ENCODE peak calls at places on chromosomes 6 and 20, in seven cellular contexts. One of them, this sample, is unnamed.
A peak's percentile ranks its signal among the peaks of the same experiment; 100 is the strongest.

GRCh38 chr20:44640522-44640921 is 11.0 kb downstream of the ADA start:
- DNase-seq in endothelial cell: no peak
- DNase-seq in K562: no peak
- DNase-seq in NCI-H1092: no peak
- DNase-seq in NCI-H1417: no peak
- DNase-seq in AG04449: no peak
- DNase-seq in activated T-helper 1 cell treated with anti-CD3 and anti-CD28 coated beads, Interleukin-2, amount 50 U/mL, for 16 hours: no peak
- DNase-seq in this sample: no peak

GRCh38 chr6:16392010-16392409 is 153.6 kb downstream of the GMPR start:
- DNase-seq in endothelial cell: no peak
- DNase-seq in K562: no peak
- DNase-seq in NCI-H1092: no peak
- DNase-seq in NCI-H1417: no peak
- DNase-seq in AG04449: no peak
- DNase-seq in activated T-helper 1 cell treated with anti-CD3 and anti-CD28 coated beads, Interleukin-2, amount 50 U/mL, for 16 hours: no peak
- DNase-seq in this sample: no peak

GRCh38 chr6:35024601-35025054 is 116.5 kb downstream of the TCP11 start:
- DNase-seq in endothelial cell: peak; percentile 53
- DNase-seq in K562: peak; percentile 60
- DNase-seq in NCI-H1092: peak; percentile 32
- DNase-seq in NCI-H1417: peak; percentile 56
- DNase-seq in AG04449: no peak
- DNase-seq in activated T-helper 1 cell treated with anti-CD3 and anti-CD28 coated beads, Interleukin-2, amount 50 U/mL, for 16 hours: no peak
- DNase-seq in this sample: peak; percentile 71

GRCh38 chr20:33393609-33394008 is 7.7 kb downstream of the CDK5RAP1 start:
- DNase-seq in endothelial cell: no peak
- DNase-seq in K562: no peak
- DNase-seq in NCI-H1092: no peak
- DNase-seq in NCI-H1417: no peak
- DNase-seq in AG04449: no peak
- DNase-seq in activated T-helper 1 cell treated with anti-CD3 and anti-CD28 coated beads, Interleukin-2, amount 50 U/mL, for 16 hours: no peak
- DNase-seq in this sample: no peak

GRCh38 chr20:61572789-61573188 is 320.7 kb downstream of the CDH4 start:
- DNase-seq in endothelial cell: no peak
- DNase-seq in K562: no peak
- DNase-seq in NCI-H1092: no peak
- DNase-seq in NCI-H1417: no peak
- DNase-seq in AG04449: no peak
- DNase-seq in activated T-helper 1 cell treated with anti-CD3 and anti-CD28 coated beads, Interleukin-2, amount 50 U/mL, for 16 hours: no peak
- DNase-seq in this sample: no peak

GRCh38 chr20:20519269-20519668 is 151.4 kb downstream of the INSM1 start:
- DNase-seq in endothelial cell: no peak
- DNase-seq in K562: no peak
- DNase-seq in NCI-H1092: no peak
- DNase-seq in NCI-H1417: no peak
- DNase-seq in AG04449: no peak
- DNase-seq in activated T-helper 1 cell treated with anti-CD3 and anti-CD28 coated beads, Interleukin-2, amount 50 U/mL, for 16 hours: no peak
- DNase-seq in this sample: no peak

GRCh38 chr6:56440551-56440981 is 193.2 kb upstream of the COL21A1 start:
- DNase-seq in endothelial cell: no peak
- DNase-seq in K562: no peak
- DNase-seq in NCI-H1092: no peak
- DNase-seq in NCI-H1417: no peak
- DNase-seq in AG04449: no peak
- DNase-seq in activated T-helper 1 cell treated with anti-CD3 and anti-CD28 coated beads, Interleukin-2, amount 50 U/mL, for 16 hours: no peak
- DNase-seq in this sample: no peak

GRCh38 chr6:28606424-28607391 is 81.0 kb downstream of the GPX5 start:
- DNase-seq in endothelial cell: peak; percentile 62
- DNase-seq in K562: peak; percentile 66
- DNase-seq in NCI-H1092: peak; percentile 81
- DNase-seq in NCI-H1417: peak; percentile 82
- DNase-seq in AG04449: no peak
- DNase-seq in activated T-helper 1 cell treated with anti-CD3 and anti-CD28 coated beads, Interleukin-2, amount 50 U/mL, for 16 hours: no peak
- DNase-seq in this sample: peak; percentile 94

GRCh38 chr6:129472239-129472638 is 237.7 kb downstream of the ARHGAP18 start:
- DNase-seq in endothelial cell: no peak
- DNase-seq in K562: no peak
- DNase-seq in NCI-H1092: no peak
- DNase-seq in NCI-H1417: no peak
- DNase-seq in AG04449: no peak
- DNase-seq in activated T-helper 1 cell treated with anti-CD3 and anti-CD28 coated beads, Interleukin-2, amount 50 U/mL, for 16 hours: no peak
- DNase-seq in this sample: no peak

GRCh38 chr6:136317023-136317649 is 27.5 kb upstream of the BCLAF1 start:
- DNase-seq in endothelial cell: peak; percentile 61
- DNase-seq in K562: peak; percentile 68
- DNase-seq in NCI-H1092: peak; percentile 33
- DNase-seq in NCI-H1417: peak; percentile 51
- DNase-seq in AG04449: no peak
- DNase-seq in activated T-helper 1 cell treated with anti-CD3 and anti-CD28 coated beads, Interleukin-2, amount 50 U/mL, for 16 hours: peak; percentile 30
- DNase-seq in this sample: peak; percentile 88

GRCh38 chr6:35297541-35298481 is at the start of gene DEF6:
- DNase-seq in endothelial cell: peak; percentile 84
- DNase-seq in K562: peak; percentile 94
- DNase-seq in NCI-H1092: peak; percentile 44
- DNase-seq in NCI-H1417: no peak
- DNase-seq in AG04449: peak; percentile 17
- DNase-seq in activated T-helper 1 cell treated with anti-CD3 and anti-CD28 coated beads, Interleukin-2, amount 50 U/mL, for 16 hours: peak; percentile 81
- DNase-seq in this sample: peak; percentile 97

GRCh38 chr6:45929421-45930361 is 86.0 kb downstream of the CLIC5 start:
- DNase-seq in endothelial cell: no peak
- DNase-seq in K562: no peak
- DNase-seq in NCI-H1092: no peak
- DNase-seq in NCI-H1417: no peak
- DNase-seq in AG04449: no peak
- DNase-seq in activated T-helper 1 cell treated with anti-CD3 and anti-CD28 coated beads, Interleukin-2, amount 50 U/mL, for 16 hours: no peak
- DNase-seq in this sample: no peak

GRCh38 chr20:56974499-56975250 is 291.8 kb downstream of the BMP7 start:
- DNase-seq in endothelial cell: peak; percentile 66
- DNase-seq in K562: peak; percentile 41
- DNase-seq in NCI-H1092: peak; percentile 8
- DNase-seq in NCI-H1417: no peak
- DNase-seq in AG04449: peak; percentile 7
- DNase-seq in activated T-helper 1 cell treated with anti-CD3 and anti-CD28 coated beads, Interleukin-2, amount 50 U/mL, for 16 hours: no peak
- DNase-seq in this sample: peak; percentile 86

GRCh38 chr6:103820148-103820547 is 1039.6 kb downstream of the HACE1 start:
- DNase-seq in endothelial cell: no peak
- DNase-seq in K562: no peak
- DNase-seq in NCI-H1092: no peak
- DNase-seq in NCI-H1417: no peak
- DNase-seq in AG04449: no peak
- DNase-seq in activated T-helper 1 cell treated with anti-CD3 and anti-CD28 coated beads, Interleukin-2, amount 50 U/mL, for 16 hours: no peak
- DNase-seq in this sample: no peak

GRCh38 chr6:56173228-56173627 is 74.2 kb downstream of the COL21A1 start:
- DNase-seq in endothelial cell: no peak
- DNase-seq in K562: no peak
- DNase-seq in NCI-H1092: no peak
- DNase-seq in NCI-H1417: no peak
- DNase-seq in AG04449: no peak
- DNase-seq in activated T-helper 1 cell treated with anti-CD3 and anti-CD28 coated beads, Interleukin-2, amount 50 U/mL, for 16 hours: no peak
- DNase-seq in this sample: no peak

GRCh38 chr6:18742406-18742805 is 355.3 kb downstream of the RNF144B start:
- DNase-seq in endothelial cell: no peak
- DNase-seq in K562: no peak
- DNase-seq in NCI-H1092: no peak
- DNase-seq in NCI-H1417: no peak
- DNase-seq in AG04449: no peak
- DNase-seq in activated T-helper 1 cell treated with anti-CD3 and anti-CD28 coated beads, Interleukin-2, amount 50 U/mL, for 16 hours: no peak
- DNase-seq in this sample: no peak

GRCh38 chr6:150112233-150112632 is 30.6 kb upstream of the PPP1R14C start:
- DNase-seq in endothelial cell: no peak
- DNase-seq in K562: no peak
- DNase-seq in NCI-H1092: no peak
- DNase-seq in NCI-H1417: no peak
- DNase-seq in AG04449: no peak
- DNase-seq in activated T-helper 1 cell treated with anti-CD3 and anti-CD28 coated beads, Interleukin-2, amount 50 U/mL, for 16 hours: no peak
- DNase-seq in this sample: no peak

GRCh38 chr20:61114776-61115175 is 137.3 kb upstream of the CDH4 start:
- DNase-seq in endothelial cell: no peak
- DNase-seq in K562: no peak
- DNase-seq in NCI-H1092: no peak
- DNase-seq in NCI-H1417: no peak
- DNase-seq in AG04449: no peak
- DNase-seq in activated T-helper 1 cell treated with anti-CD3 and anti-CD28 coated beads, Interleukin-2, amount 50 U/mL, for 16 hours: no peak
- DNase-seq in this sample: no peak

GRCh38 chr6:12490904-12491571 is 200.9 kb downstream of the EDN1 start:
- DNase-seq in endothelial cell: no peak
- DNase-seq in K562: no peak
- DNase-seq in NCI-H1092: no peak
- DNase-seq in NCI-H1417: no peak
- DNase-seq in AG04449: peak; percentile 83
- DNase-seq in activated T-helper 1 cell treated with anti-CD3 and anti-CD28 coated beads, Interleukin-2, amount 50 U/mL, for 16 hours: no peak
- DNase-seq in this sample: peak; percentile 13

GRCh38 chr6:83303426-83303825 is 110.3 kb downstream of the RWDD2A start:
- DNase-seq in endothelial cell: no peak
- DNase-seq in K562: no peak
- DNase-seq in NCI-H1092: no peak
- DNase-seq in NCI-H1417: no peak
- DNase-seq in AG04449: no peak
- DNase-seq in activated T-helper 1 cell treated with anti-CD3 and anti-CD28 coated beads, Interleukin-2, amount 50 U/mL, for 16 hours: no peak
- DNase-seq in this sample: no peak

GRCh38 chr6:13614126-13614925 is 809 bp upstream of the NOL7 start:
- DNase-seq in endothelial cell: peak; percentile 63
- DNase-seq in K562: peak; percentile 25
- DNase-seq in NCI-H1092: no peak
- DNase-seq in NCI-H1417: peak; percentile 84
- DNase-seq in AG04449: no peak
- DNase-seq in activated T-helper 1 cell treated with anti-CD3 and anti-CD28 coated beads, Interleukin-2, amount 50 U/mL, for 16 hours: no peak
- DNase-seq in this sample: peak; percentile 85

GRCh38 chr6:133136177-133136896 is 104.8 kb upstream of the EYA4 start:
- DNase-seq in endothelial cell: no peak
- DNase-seq in K562: no peak
- DNase-seq in NCI-H1092: no peak
- DNase-seq in NCI-H1417: no peak
- DNase-seq in AG04449: no peak
- DNase-seq in activated T-helper 1 cell treated with anti-CD3 and anti-CD28 coated beads, Interleukin-2, amount 50 U/mL, for 16 hours: no peak
- DNase-seq in this sample: no peak

GRCh38 chr20:42191140-42191860 is 573.1 kb upstream of the CHD6 start:
- DNase-seq in endothelial cell: no peak
- DNase-seq in K562: no peak
- DNase-seq in NCI-H1092: no peak
- DNase-seq in NCI-H1417: no peak
- DNase-seq in AG04449: no peak
- DNase-seq in activated T-helper 1 cell treated with anti-CD3 and anti-CD28 coated beads, Interleukin-2, amount 50 U/mL, for 16 hours: no peak
- DNase-seq in this sample: no peak

GRCh38 chr20:42788707-42789106 is 401.0 kb downstream of the PTPRT start:
- DNase-seq in endothelial cell: no peak
- DNase-seq in K562: no peak
- DNase-seq in NCI-H1092: no peak
- DNase-seq in NCI-H1417: no peak
- DNase-seq in AG04449: no peak
- DNase-seq in activated T-helper 1 cell treated with anti-CD3 and anti-CD28 coated beads, Interleukin-2, amount 50 U/mL, for 16 hours: no peak
- DNase-seq in this sample: no peak

GRCh38 chr20:25282034-25282781 is 34.3 kb downstream of the PYGB start:
- DNase-seq in endothelial cell: no peak
- DNase-seq in K562: no peak
- DNase-seq in NCI-H1092: no peak
- DNase-seq in NCI-H1417: no peak
- DNase-seq in AG04449: no peak
- DNase-seq in activated T-helper 1 cell treated with anti-CD3 and anti-CD28 coated beads, Interleukin-2, amount 50 U/mL, for 16 hours: no peak
- DNase-seq in this sample: no peak

GRCh38 chr20:24309596-24309995 is 159.8 kb upstream of the SYNDIG1 start:
- DNase-seq in endothelial cell: no peak
- DNase-seq in K562: no peak
- DNase-seq in NCI-H1092: no peak
- DNase-seq in NCI-H1417: no peak
- DNase-seq in AG04449: no peak
- DNase-seq in activated T-helper 1 cell treated with anti-CD3 and anti-CD28 coated beads, Interleukin-2, amount 50 U/mL, for 16 hours: no peak
- DNase-seq in this sample: no peak